ENCODE peak calls at places on chromosomes 16 and 17, in eight cellular contexts. K is chondrocyte; G is stimulated activated naive CD8-positive, alpha-beta T cell treated with anti-CD3 and anti-CD28 coated beads, Interleukin-15, Interleukin-2, amounts not matched to agents 100 U/mL and 50 U/mL, for 24 hours; X is putamen; E is RPMI8226; B is cerebellar nuclear complex; P is ascending aorta; A is omental fat pad. T is an unnamed sample.
A peak's percentile ranks its signal among the peaks of the same experiment; 100 is the strongest.

GRCh38 chr17:44610871-44611270 is 45.4 kb upstream of the MEIOC start:
- DNase-seq in B (no peak), G (no peak), K (no peak), X (no peak), A (no peak), E (no peak), P (no peak), T (no peak)

GRCh38 chr17:68353121-68353521 is 61.8 kb downstream of the ARSG start:
- DNase-seq in G (no peak), P (no peak), X (no peak), K (no peak), E (no peak), A (no peak), B (no peak), T (no peak)

GRCh38 chr17:41163828-41164227 is 3.3 kb upstream of the KRTAP4-4 start:
- DNase-seq in E (no peak), K (no peak), B (no peak), G (no peak), P (no peak), A (no peak), X (no peak), T (no peak)

GRCh38 chr17:81396722-81397313 is 1.6 kb downstream of the BAHCC1 start:
- DNase-seq in E (no peak), G (peak; percentile 49), B (no peak), K (no peak), X (no peak), A (no peak), P (no peak), T (no peak)

GRCh38 chr16:31118223-31119155 is 1.0 kb downstream of the KAT8 start:
- DNase-seq in X (no peak), E (no peak), G (no peak), A (no peak), K (no peak), B (no peak), P (no peak), T (no peak)

GRCh38 chr16:23194497-23195221 is 12.1 kb downstream of the SCNN1G start:
- DNase-seq in B (no peak), G (no peak), E (no peak), A (no peak), P (no peak), K (no peak), X (no peak), T (no peak)

GRCh38 chr16:9048302-9048700 is 43.1 kb upstream of the HAPSTR1 start:
- DNase-seq in P (no peak), E (no peak), G (no peak), A (no peak), K (no peak), X (no peak), B (no peak), T (no peak)

GRCh38 chr16:19118938-19119431 is 5.2 kb downstream of the ITPRIPL2 start:
- DNase-seq in B (no peak), G (peak; percentile 58), E (peak; percentile 42), A (no peak), P (no peak), X (peak; percentile 33), K (no peak), T (no peak)

GRCh38 chr16:49748322-49748721 is 107.6 kb downstream of the ZNF423 start:
- DNase-seq in P (no peak), B (no peak), K (no peak), A (peak; percentile 63), E (peak; percentile 91), X (no peak), G (peak; percentile 41), T (no peak)

GRCh38 chr17:73769480-73769879 is 125.2 kb upstream of the SDK2 start:
- DNase-seq in B (no peak), A (no peak), P (no peak), K (no peak), E (no peak), X (no peak), G (no peak), T (no peak)

GRCh38 chr16:56610017-56610608 is 1.7 kb downstream of the MT2A start:
- DNase-seq in X (no peak), A (peak; percentile 66), G (peak; percentile 85), B (no peak), K (no peak), P (no peak), E (peak; percentile 37), T (no peak)

GRCh38 chr17:44934745-44935105 is 12.8 kb downstream of the KIF18B start:
- DNase-seq in A (no peak), G (no peak), X (no peak), P (no peak), K (peak; percentile 42), E (no peak), B (no peak), T (no peak)

GRCh38 chr17:65181237-65182061 is 44.3 kb downstream of the RGS9 start:
- DNase-seq in A (no peak), X (no peak), E (no peak), P (no peak), G (peak; percentile 66), B (no peak), K (no peak), T (no peak)

GRCh38 chr17:79201536-79202227 is 127.1 kb downstream of the ENGASE start:
- DNase-seq in A (no peak), P (no peak), K (no peak), X (peak; percentile 50), G (no peak), B (no peak), E (no peak), T (no peak)

GRCh38 chr16:84234656-84235285 is 5.0 kb downstream of the KCNG4 start:
- DNase-seq in K (no peak), G (no peak), B (no peak), E (no peak), P (no peak), X (no peak), A (no peak), T (no peak)